ENCODE peak calls at places on chromosomes 4 and X, in nine cellular contexts. E is endothelial cell of umbilical vein; M is coronary artery; D is tibial nerve; V is tibial artery; U is testis; X is hepatocyte; P is AG04449; T is CD8-positive, alpha-beta T cell. R is an unnamed sample.

GRCh38 chrX:146396409-146396808 is 413.2 kb upstream of the CXorf51B start:
- DNase-seq in E (no peak), M (no peak), D (no peak), V (no peak), U (no peak), X (no peak), P (no peak), T (no peak), R (no peak)

GRCh38 chr4:118918388-118918787 is 29.7 kb downstream of the SYNPO2 start:
- DNase-seq in E (peak), M (no peak), D (no peak), V (no peak), U (peak), X (peak), P (peak), T (no peak), R (no peak)

GRCh38 chrX:69222103-69223090 is 57.1 kb upstream of the PJA1 start:
- DNase-seq in E (peak), M (no peak), D (peak), V (peak), U (peak), X (peak), P (no peak), T (peak), R (peak)

GRCh38 chr4:41746025-41746439 is 2.5 kb downstream of the PHOX2B start:
- DNase-seq in E (no peak), M (no peak), D (no peak), V (no peak), U (no peak), X (no peak), P (no peak), T (no peak), R (no peak)

GRCh38 chr4:120991885-120992284 is 69.4 kb upstream of the PRDM5 start:
- DNase-seq in E (no peak), M (no peak), D (no peak), V (no peak), U (no peak), X (no peak), P (no peak), T (no peak), R (no peak)

GRCh38 chr4:124883642-124884041 is 171.1 kb upstream of the ANKRD50 start:
- DNase-seq in E (peak), M (no peak), D (no peak), V (no peak), U (no peak), X (no peak), P (peak), T (no peak), R (no peak)

GRCh38 chrX:15675490-15675921 is 10.9 kb upstream of the CLTRN start:
- DNase-seq in E (no peak), M (no peak), D (peak), V (peak), U (peak), X (peak), P (peak), T (peak), R (no peak)

GRCh38 chr4:153787156-153787555 is 1.7 kb downstream of the SFRP2 start:
- DNase-seq in E (no peak), M (no peak), D (no peak), V (no peak), U (no peak), X (no peak), P (no peak), T (no peak), R (no peak)

GRCh38 chrX:31228415-31228832 is 156.6 kb upstream of the FTHL17 start:
- DNase-seq in E (no peak), M (no peak), D (peak), V (no peak), U (peak), X (peak), P (no peak), T (no peak), R (no peak)

GRCh38 chr4:172680701-172681100 is 487.9 kb upstream of the GALNT7 start:
- DNase-seq in E (no peak), M (no peak), D (no peak), V (no peak), U (no peak), X (no peak), P (no peak), T (no peak), R (no peak)

GRCh38 chr4:55635760-55636621 is at the start of gene NMU:
- DNase-seq in E (peak), M (no peak), D (no peak), V (peak), U (peak), X (peak), P (no peak), T (peak), R (peak)

GRCh38 chrX:15738686-15739016 is 581 bp downstream of the CA5B start:
- DNase-seq in E (no peak), M (no peak), D (no peak), V (no peak), U (no peak), X (no peak), P (no peak), T (no peak), R (no peak)

GRCh38 chr4:112647785-112648184 is 10.8 kb downstream of the LARP7 start:
- DNase-seq in E (no peak), M (no peak), D (no peak), V (no peak), U (no peak), X (no peak), P (no peak), T (no peak), R (no peak)

GRCh38 chr4:24937176-24937575 is 24.3 kb upstream of the CCDC149 start:
- DNase-seq in E (no peak), M (no peak), D (no peak), V (no peak), U (no peak), X (no peak), P (no peak), T (no peak), R (no peak)

GRCh38 chr4:88101165-88101564 is 57.3 kb downstream of the ABCG2 start:
- DNase-seq in E (no peak), M (no peak), D (no peak), V (no peak), U (no peak), X (no peak), P (no peak), T (no peak), R (no peak)

GRCh38 chrX:68995780-68996551 is 167.1 kb downstream of the EFNB1 start:
- DNase-seq in E (peak), M (no peak), D (peak), V (no peak), U (peak), X (peak), P (no peak), T (no peak), R (no peak)

DNA sequence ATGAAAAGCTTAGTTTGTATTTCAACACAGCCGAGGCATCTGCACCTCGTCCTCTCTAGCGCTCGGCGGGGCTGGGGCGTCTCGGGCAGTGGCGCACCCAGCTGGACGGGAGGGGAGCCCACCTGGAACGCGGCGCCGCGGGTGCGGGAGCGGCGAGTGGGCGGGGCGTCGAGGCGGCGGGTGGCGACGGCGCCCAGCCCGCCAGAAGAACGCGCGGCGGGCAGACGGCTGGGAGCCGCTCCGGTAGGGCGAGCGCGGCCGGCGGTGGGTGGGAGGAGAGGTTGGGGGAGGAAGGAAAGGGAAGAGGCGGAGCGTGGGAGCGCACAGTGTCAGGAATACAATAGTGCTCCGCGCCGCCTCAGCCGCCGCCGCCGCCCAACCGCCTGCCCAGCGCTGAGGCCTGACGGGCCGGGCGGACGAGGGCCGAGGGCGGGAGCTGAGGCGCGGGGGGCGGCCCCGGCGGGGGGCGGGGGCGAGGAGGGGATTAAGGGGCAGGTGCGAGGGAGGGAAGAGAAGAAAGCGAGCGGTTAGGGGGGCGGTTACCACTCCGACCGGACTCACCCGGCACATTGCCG is at the start of gene JADE3:
- DNase-seq in E (peak), M (peak), D (peak), V (peak), U (peak), X (peak), P (no peak), T (peak), R (peak)
- TF ChIP-seq CTCF in E (no peak), M (no peak), D (no peak), V (no peak), U (no peak), X (no peak), P (no peak), T (no peak), R (no peak)

DNA sequence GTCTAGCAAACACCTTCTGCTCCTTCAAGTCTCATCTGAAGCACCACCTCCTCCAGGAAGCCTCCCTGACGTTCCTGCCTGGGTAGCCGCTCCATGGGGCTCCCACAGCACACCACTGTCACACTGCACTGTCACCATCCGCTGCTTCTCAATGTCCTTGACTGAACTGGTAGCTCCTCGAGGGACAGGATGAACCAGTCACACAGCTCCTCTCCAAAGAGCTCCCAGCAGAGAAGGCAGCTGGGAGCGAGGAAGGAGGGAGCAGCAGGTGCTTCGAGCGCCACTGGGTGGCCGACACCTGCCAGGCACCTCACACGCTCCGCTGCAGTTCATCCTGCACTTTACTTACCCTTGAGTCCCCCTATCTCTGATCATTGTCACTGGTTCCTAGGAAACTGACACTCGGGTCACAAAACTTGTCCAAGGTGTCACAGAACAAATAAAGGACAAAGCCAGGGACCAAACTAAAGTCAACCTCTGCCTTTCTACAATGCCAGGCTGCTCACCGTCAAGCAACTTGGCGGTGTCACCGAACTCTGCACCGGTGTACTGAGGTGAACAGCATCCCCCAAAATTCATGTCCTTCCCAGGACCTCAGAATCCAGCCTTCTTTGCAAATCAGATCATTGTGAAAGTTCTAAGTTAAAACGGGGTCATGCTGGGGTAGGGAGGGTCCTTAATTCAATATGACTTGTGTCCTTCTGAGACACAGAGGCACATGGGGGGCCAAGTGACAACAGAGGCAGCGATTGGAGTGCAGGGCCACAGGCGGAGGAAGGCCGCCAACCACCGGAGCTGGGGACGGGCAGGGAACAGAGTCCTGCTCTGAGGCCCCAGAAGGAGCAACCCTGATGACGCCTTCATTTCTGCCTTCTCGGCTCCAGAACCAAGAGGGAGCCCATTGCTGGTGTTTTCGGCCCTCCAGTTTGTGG is 5.5 kb upstream of the S100P start:
- DNase-seq in E (no peak), M (no peak), D (no peak), V (no peak), U (no peak), X (peak), P (no peak), T (no peak), R (no peak)
- TF ChIP-seq CTCF in E (no peak), M (no peak), D (no peak), V (no peak), U (no peak), X (peak), P (no peak), T (no peak), R (no peak)

GRCh38 chr4:14165253-14165942 is 537.9 kb upstream of the BOD1L1 start:
- DNase-seq in E (no peak), M (no peak), D (peak), V (no peak), U (no peak), X (no peak), P (no peak), T (no peak), R (no peak)
- TF ChIP-seq CTCF in E (no peak), M (no peak), D (no peak), V (no peak), U (no peak), X (no peak), P (no peak), T (no peak), R (no peak)

DNA sequence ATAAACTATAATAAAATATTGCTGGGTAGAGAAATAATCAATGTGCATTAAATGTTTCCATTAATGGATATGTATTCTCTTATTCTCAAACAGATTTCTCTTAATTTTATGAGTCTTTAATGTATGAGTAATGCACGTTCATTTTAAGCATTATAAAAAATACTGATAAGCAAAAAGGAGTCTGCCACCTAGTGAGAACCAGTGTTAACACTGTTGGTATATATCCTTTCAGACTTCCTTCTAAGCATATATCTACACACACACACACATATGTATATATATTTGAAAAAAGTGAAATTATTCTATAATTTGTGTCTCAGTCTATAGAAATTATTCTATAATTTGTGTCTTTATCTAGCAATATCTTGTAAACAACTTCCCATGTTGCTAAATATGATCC is 49.9 kb upstream of the MTMR1 start:
- DNase-seq in E (peak), M (no peak), D (no peak), V (no peak), U (no peak), X (no peak), P (no peak), T (no peak), R (no peak)
- TF ChIP-seq CTCF in E (no peak), M (no peak), D (no peak), V (no peak), U (no peak), X (peak), P (no peak), T (no peak), R (peak)

GRCh38 chr4:108130955-108131354 is 37.8 kb downstream of the LEF1 start:
- DNase-seq in E (no peak), M (no peak), D (no peak), V (no peak), U (no peak), X (no peak), P (no peak), T (no peak), R (no peak)
- TF ChIP-seq CTCF in E (no peak), M (no peak), D (no peak), V (no peak), U (no peak), X (no peak), P (no peak), T (no peak), R (no peak)

GRCh38 chr4:72858328-72858727 is 211.2 kb downstream of the COX18 start:
- DNase-seq in E (no peak), M (no peak), D (no peak), V (no peak), U (no peak), X (peak), P (peak), T (no peak), R (no peak)
- TF ChIP-seq CTCF in E (no peak), M (no peak), D (no peak), V (no peak), U (no peak), X (no peak), P (no peak), T (no peak), R (no peak)

DNA sequence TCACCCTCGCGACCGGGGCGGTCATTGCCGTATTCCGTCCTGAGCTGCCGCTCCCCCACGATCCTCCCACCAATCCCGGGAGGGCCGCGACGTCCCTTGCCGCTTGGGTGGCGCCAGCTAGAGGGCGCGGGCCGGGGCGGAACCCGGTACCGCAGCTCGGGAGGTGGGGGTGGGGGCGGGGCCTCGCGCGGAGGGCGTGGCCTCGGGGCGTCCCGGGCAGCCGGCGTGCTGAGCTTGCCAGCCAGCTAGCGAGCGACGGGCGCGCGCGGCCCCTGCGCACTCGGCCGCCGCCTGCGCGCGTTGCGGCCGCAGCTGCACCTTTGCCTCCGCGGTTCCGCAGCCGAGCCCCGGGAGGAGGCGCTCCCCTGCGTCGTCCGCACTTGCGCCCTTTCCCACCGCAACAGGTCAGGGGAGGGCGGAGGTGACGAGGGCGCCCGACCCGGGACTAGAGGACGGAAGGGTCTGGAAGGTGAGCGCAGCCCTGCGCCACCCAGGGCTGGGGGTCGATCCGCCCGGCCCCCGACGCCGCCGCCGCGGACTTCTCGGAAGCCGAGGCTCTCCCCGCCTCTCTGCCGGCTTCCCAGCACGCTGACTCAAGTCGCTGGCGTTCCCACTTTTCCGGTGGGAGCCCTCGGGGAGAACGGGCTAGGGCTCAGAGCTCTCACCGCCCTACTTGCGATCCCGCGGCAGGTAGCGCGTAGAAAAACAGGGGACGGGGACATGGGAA is at the start of gene AFF1:
- DNase-seq in E (peak), M (peak), D (peak), V (peak), U (peak), X (peak), P (no peak), T (peak), R (peak)
- TF ChIP-seq CTCF in E (peak), M (peak), D (peak), V (peak), U (peak), X (peak), P (peak), T (peak), R (peak)